ENCODE peak calls at places on chromosomes 5 and 9, in nine cellular contexts. One of them, this sample, is unnamed. For H3K9me3 and H3K4me1, the result is how much of the 10 kb centered on the place peaks cover.

GRCh38 chr5:113242481-113243348 is 192.1 kb downstream of the TSSK1B start:
- DNase-seq in suprapubic skin: no peak
- DNase-seq in aorta: no peak
- DNase-seq in uterus: no peak
- DNase-seq in psoas muscle: no peak
- DNase-seq in A549: no peak
- DNase-seq in adipocyte: no peak
- DNase-seq in fibroblast of lung: peak
- DNase-seq in SK-N-SH: no peak
- DNase-seq in this sample: no peak

GRCh38 chr9:114549677-114550330 is 37.8 kb upstream of the ATP6V1G1 start:
- DNase-seq in suprapubic skin: no peak
- DNase-seq in aorta: no peak
- DNase-seq in uterus: no peak
- DNase-seq in psoas muscle: no peak
- DNase-seq in A549: no peak
- DNase-seq in adipocyte: no peak
- DNase-seq in fibroblast of lung: peak
- DNase-seq in SK-N-SH: no peak
- DNase-seq in this sample: no peak

GRCh38 chr9:16028516-16028915 is 475.7 kb downstream of the CCDC171 start:
- DNase-seq in suprapubic skin: no peak
- DNase-seq in aorta: no peak
- DNase-seq in uterus: no peak
- DNase-seq in psoas muscle: no peak
- DNase-seq in A549: no peak
- DNase-seq in adipocyte: peak
- DNase-seq in fibroblast of lung: peak
- DNase-seq in SK-N-SH: no peak
- DNase-seq in this sample: no peak

GRCh38 chr5:171650605-171651004 is 135.0 kb upstream of the SMIM23 start:
- DNase-seq in suprapubic skin: no peak
- DNase-seq in aorta: no peak
- DNase-seq in uterus: no peak
- DNase-seq in psoas muscle: no peak
- DNase-seq in A549: no peak
- DNase-seq in adipocyte: no peak
- DNase-seq in fibroblast of lung: no peak
- DNase-seq in SK-N-SH: no peak
- DNase-seq in this sample: no peak

GRCh38 chr5:53422539-53422938 is 57.9 kb upstream of the FST start:
- DNase-seq in suprapubic skin: no peak
- DNase-seq in aorta: no peak
- DNase-seq in uterus: no peak
- DNase-seq in psoas muscle: no peak
- DNase-seq in A549: no peak
- DNase-seq in adipocyte: no peak
- DNase-seq in fibroblast of lung: peak
- DNase-seq in SK-N-SH: no peak
- DNase-seq in this sample: no peak

GRCh38 chr5:169742773-169743296 is 105.8 kb downstream of the DOCK2 start:
- DNase-seq in suprapubic skin: no peak
- DNase-seq in aorta: no peak
- DNase-seq in uterus: no peak
- DNase-seq in psoas muscle: no peak
- DNase-seq in A549: no peak
- DNase-seq in adipocyte: peak
- DNase-seq in fibroblast of lung: peak
- DNase-seq in SK-N-SH: no peak
- DNase-seq in this sample: no peak

GRCh38 chr5:168341178-168341577 is 49.7 kb downstream of the WWC1 start:
- DNase-seq in suprapubic skin: no peak
- DNase-seq in aorta: no peak
- DNase-seq in uterus: no peak
- DNase-seq in psoas muscle: no peak
- DNase-seq in A549: no peak
- DNase-seq in adipocyte: no peak
- DNase-seq in fibroblast of lung: no peak
- DNase-seq in SK-N-SH: no peak
- DNase-seq in this sample: no peak

GRCh38 chr9:128160603-128160987 is 530 bp downstream of the BBLN start:
- DNase-seq in suprapubic skin: no peak
- DNase-seq in aorta: no peak
- DNase-seq in uterus: no peak
- DNase-seq in psoas muscle: peak
- DNase-seq in A549: no peak
- DNase-seq in adipocyte: peak
- DNase-seq in fibroblast of lung: peak
- DNase-seq in SK-N-SH: peak
- DNase-seq in this sample: no peak

GRCh38 chr5:93915142-93915553 is 173.7 kb upstream of the POU5F2 start:
- DNase-seq in suprapubic skin: no peak
- DNase-seq in aorta: no peak
- DNase-seq in uterus: no peak
- DNase-seq in psoas muscle: no peak
- DNase-seq in A549: no peak
- DNase-seq in adipocyte: peak
- DNase-seq in fibroblast of lung: peak
- DNase-seq in SK-N-SH: no peak
- DNase-seq in this sample: no peak

GRCh38 chr5:111748304-111748763 is 8.7 kb downstream of the NREP start:
- DNase-seq in suprapubic skin: no peak
- DNase-seq in aorta: no peak
- DNase-seq in uterus: no peak
- DNase-seq in psoas muscle: no peak
- DNase-seq in A549: no peak
- DNase-seq in adipocyte: peak
- DNase-seq in fibroblast of lung: peak
- DNase-seq in SK-N-SH: no peak
- DNase-seq in this sample: no peak

GRCh38 chr5:93428868-93429267 is 152.2 kb downstream of the NR2F1-AS1 start:
- DNase-seq in suprapubic skin: no peak
- DNase-seq in aorta: no peak
- DNase-seq in uterus: no peak
- DNase-seq in psoas muscle: no peak
- DNase-seq in A549: no peak
- DNase-seq in adipocyte: peak
- DNase-seq in fibroblast of lung: peak
- DNase-seq in SK-N-SH: no peak
- DNase-seq in this sample: no peak

GRCh38 chr5:34778451-34778850 is 60.5 kb upstream of the TTC23L start:
- DNase-seq in suprapubic skin: no peak
- DNase-seq in aorta: no peak
- DNase-seq in uterus: no peak
- DNase-seq in psoas muscle: no peak
- DNase-seq in A549: no peak
- DNase-seq in adipocyte: no peak
- DNase-seq in fibroblast of lung: no peak
- DNase-seq in SK-N-SH: no peak
- DNase-seq in this sample: no peak

GRCh38 chr9:93043122-93043521 is 15.4 kb upstream of the SUSD3 start:
- DNase-seq in suprapubic skin: no peak
- DNase-seq in aorta: no peak
- DNase-seq in uterus: no peak
- DNase-seq in psoas muscle: no peak
- DNase-seq in A549: no peak
- DNase-seq in adipocyte: no peak
- DNase-seq in fibroblast of lung: no peak
- DNase-seq in SK-N-SH: no peak
- DNase-seq in this sample: no peak

DNA sequence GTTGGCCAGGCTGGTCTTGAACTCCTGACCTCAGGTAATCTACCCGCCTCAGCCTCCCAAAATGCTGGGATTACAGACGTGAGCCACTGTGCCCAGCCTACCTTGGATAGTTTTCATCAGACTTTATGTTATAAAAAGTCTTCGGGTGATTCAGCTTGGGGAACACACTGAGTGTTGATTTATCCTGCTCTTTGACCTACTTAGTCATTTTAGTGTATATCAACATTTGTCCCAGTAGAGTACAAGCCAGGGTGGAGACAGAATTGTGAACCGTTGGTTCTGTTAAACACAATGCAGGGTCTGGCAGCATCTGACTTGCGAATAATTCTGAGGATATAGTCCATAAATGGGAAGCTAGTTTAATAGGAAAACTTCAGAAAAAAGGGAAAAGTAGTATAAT is 39.7 kb downstream of the NFX1 start:
- DNase-seq in suprapubic skin: no peak
- DNase-seq in aorta: no peak
- DNase-seq in uterus: no peak
- DNase-seq in psoas muscle: no peak
- DNase-seq in A549: peak
- DNase-seq in adipocyte: peak
- DNase-seq in fibroblast of lung: peak
- DNase-seq in SK-N-SH: no peak
- DNase-seq in this sample: no peak
- H3K9me3 ChIP-seq in suprapubic skin: under half
- H3K9me3 ChIP-seq in aorta: under half
- H3K9me3 ChIP-seq in uterus: under half
- H3K9me3 ChIP-seq in psoas muscle: under half
- H3K9me3 ChIP-seq in A549: under half
- H3K9me3 ChIP-seq in adipocyte: under half
- H3K9me3 ChIP-seq in fibroblast of lung: under half
- H3K9me3 ChIP-seq in SK-N-SH: under half
- H3K9me3 ChIP-seq in this sample: under half

GRCh38 chr9:125126019-125126746 is 17.1 kb downstream of the SCAI start:
- DNase-seq in suprapubic skin: peak
- DNase-seq in aorta: peak
- DNase-seq in uterus: peak
- DNase-seq in psoas muscle: peak
- DNase-seq in A549: no peak
- DNase-seq in adipocyte: peak
- DNase-seq in fibroblast of lung: peak
- DNase-seq in SK-N-SH: peak
- DNase-seq in this sample: no peak

GRCh38 chr9:125119643-125120286 is 23.6 kb downstream of the SCAI start:
- DNase-seq in suprapubic skin: no peak
- DNase-seq in aorta: no peak
- DNase-seq in uterus: no peak
- DNase-seq in psoas muscle: no peak
- DNase-seq in A549: no peak
- DNase-seq in adipocyte: peak
- DNase-seq in fibroblast of lung: peak
- DNase-seq in SK-N-SH: peak
- DNase-seq in this sample: no peak

GRCh38 chr9:125125523-125125922 is 17.8 kb downstream of the SCAI start:
- DNase-seq in suprapubic skin: no peak
- DNase-seq in aorta: peak
- DNase-seq in uterus: peak
- DNase-seq in psoas muscle: no peak
- DNase-seq in A549: no peak
- DNase-seq in adipocyte: no peak
- DNase-seq in fibroblast of lung: peak
- DNase-seq in SK-N-SH: no peak
- DNase-seq in this sample: no peak

GRCh38 chr9:125121156-125121555 is 22.2 kb downstream of the SCAI start:
- DNase-seq in suprapubic skin: no peak
- DNase-seq in aorta: no peak
- DNase-seq in uterus: no peak
- DNase-seq in psoas muscle: no peak
- DNase-seq in A549: no peak
- DNase-seq in adipocyte: no peak
- DNase-seq in fibroblast of lung: peak
- DNase-seq in SK-N-SH: no peak
- DNase-seq in this sample: no peak
- H3K4me1 ChIP-seq in suprapubic skin: under half
- H3K4me1 ChIP-seq in aorta: under half
- H3K4me1 ChIP-seq in uterus: under half
- H3K4me1 ChIP-seq in psoas muscle: under half
- H3K4me1 ChIP-seq in A549: under half
- H3K4me1 ChIP-seq in adipocyte: under half
- H3K4me1 ChIP-seq in fibroblast of lung: under half
- H3K4me1 ChIP-seq in SK-N-SH: under half
- H3K4me1 ChIP-seq in this sample: under half

GRCh38 chr5:154478752-154479159 is 729 bp upstream of the HAND1 start:
- DNase-seq in suprapubic skin: no peak
- DNase-seq in aorta: no peak
- DNase-seq in uterus: no peak
- DNase-seq in psoas muscle: peak
- DNase-seq in A549: no peak
- DNase-seq in adipocyte: no peak
- DNase-seq in fibroblast of lung: no peak
- DNase-seq in SK-N-SH: peak
- DNase-seq in this sample: no peak

GRCh38 chr5:154477382-154478223 is 424 bp downstream of the HAND1 start:
- DNase-seq in suprapubic skin: no peak
- DNase-seq in aorta: peak
- DNase-seq in uterus: no peak
- DNase-seq in psoas muscle: peak
- DNase-seq in A549: no peak
- DNase-seq in adipocyte: peak
- DNase-seq in fibroblast of lung: peak
- DNase-seq in SK-N-SH: no peak
- DNase-seq in this sample: no peak

GRCh38 chr5:154476343-154477213 is 1.4 kb downstream of the HAND1 start:
- DNase-seq in suprapubic skin: no peak
- DNase-seq in aorta: no peak
- DNase-seq in uterus: no peak
- DNase-seq in psoas muscle: no peak
- DNase-seq in A549: no peak
- DNase-seq in adipocyte: no peak
- DNase-seq in fibroblast of lung: no peak
- DNase-seq in SK-N-SH: no peak
- DNase-seq in this sample: no peak

GRCh38 chr5:154479160-154479943 is 1.3 kb upstream of the HAND1 start:
- DNase-seq in suprapubic skin: no peak
- DNase-seq in aorta: no peak
- DNase-seq in uterus: no peak
- DNase-seq in psoas muscle: peak
- DNase-seq in A549: no peak
- DNase-seq in adipocyte: no peak
- DNase-seq in fibroblast of lung: no peak
- DNase-seq in SK-N-SH: no peak
- DNase-seq in this sample: no peak

DNA sequence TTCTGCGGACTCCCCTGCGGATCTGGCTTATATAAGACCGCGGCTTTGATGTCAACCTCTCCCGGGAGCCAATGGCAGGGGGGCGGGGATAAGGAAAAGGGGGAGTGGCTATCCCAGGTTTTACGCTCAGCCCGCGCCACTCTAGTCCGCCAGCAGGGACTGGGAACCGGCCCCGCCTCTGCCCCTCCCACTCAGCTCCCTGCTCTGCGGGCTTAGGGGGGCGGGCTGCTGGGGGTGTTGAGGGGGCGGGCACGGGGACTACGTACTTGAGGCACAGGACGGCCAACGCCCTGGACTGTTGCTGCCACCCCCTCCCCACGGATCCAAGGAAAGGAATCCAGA is at the start of gene HAND1:
- DNase-seq in suprapubic skin: no peak
- DNase-seq in aorta: no peak
- DNase-seq in uterus: peak
- DNase-seq in psoas muscle: peak
- DNase-seq in A549: peak
- DNase-seq in adipocyte: no peak
- DNase-seq in fibroblast of lung: no peak
- DNase-seq in SK-N-SH: peak
- DNase-seq in this sample: no peak
- H3K9me3 ChIP-seq in suprapubic skin: under half
- H3K9me3 ChIP-seq in aorta: under half
- H3K9me3 ChIP-seq in uterus: under half
- H3K9me3 ChIP-seq in psoas muscle: under half
- H3K9me3 ChIP-seq in A549: under half
- H3K9me3 ChIP-seq in adipocyte: under half
- H3K9me3 ChIP-seq in fibroblast of lung: under half
- H3K9me3 ChIP-seq in SK-N-SH: under half
- H3K9me3 ChIP-seq in this sample: under half

GRCh38 chr5:159910207-159910842 is 6.0 kb upstream of the ADRA1B start:
- DNase-seq in suprapubic skin: no peak
- DNase-seq in aorta: no peak
- DNase-seq in uterus: no peak
- DNase-seq in psoas muscle: no peak
- DNase-seq in A549: no peak
- DNase-seq in adipocyte: no peak
- DNase-seq in fibroblast of lung: no peak
- DNase-seq in SK-N-SH: no peak
- DNase-seq in this sample: no peak
- H3K4me1 ChIP-seq in suprapubic skin: under half
- H3K4me1 ChIP-seq in aorta: under half
- H3K4me1 ChIP-seq in uterus: under half
- H3K4me1 ChIP-seq in psoas muscle: under half
- H3K4me1 ChIP-seq in A549: half or more
- H3K4me1 ChIP-seq in adipocyte: half or more
- H3K4me1 ChIP-seq in fibroblast of lung: under half
- H3K4me1 ChIP-seq in SK-N-SH: under half
- H3K4me1 ChIP-seq in this sample: under half

This sample was measured in iPS DF 6.9.